ENCODE peak calls at places on chromosome 1, in five cellular contexts. G is gastrocnemius medialis, A is testis, M is BJ, Y is GM23338. D is an unnamed sample.

GRCh38 chr1:164310166-164310565 is 248.8 kb upstream of the PBX1 start:
- DNase-seq in G (no peak), M (peak), A (no peak), Y (no peak), D (no peak)

GRCh38 chr1:51297401-51298321 is 32.7 kb downstream of the TTC39A start:
- DNase-seq in A (peak), G (no peak), M (no peak), Y (no peak), D (no peak)

GRCh38 chr1:241779897-241780296 is 68.1 kb upstream of the EXO1 start:
- DNase-seq in M (no peak), Y (no peak), A (no peak), G (no peak), D (no peak)

GRCh38 chr1:112140743-112141142 is 151.3 kb upstream of the KCND3 start:
- DNase-seq in A (no peak), G (no peak), Y (no peak), M (no peak), D (no peak)

GRCh38 chr1:60283690-60284089 is 210.1 kb upstream of the C1orf87 start:
- DNase-seq in M (no peak), A (no peak), Y (no peak), G (no peak), D (peak)

GRCh38 chr1:27603320-27603961 is 503 bp downstream of the AHDC1 start:
- DNase-seq in M (no peak), G (no peak), Y (peak), A (no peak), D (no peak)

GRCh38 chr1:206967096-206967851 is 3.0 kb downstream of the FCAMR start:
- DNase-seq in A (no peak), M (no peak), Y (no peak), G (no peak), D (peak)

GRCh38 chr1:67724928-67725560 is 40.0 kb downstream of the GADD45A start:
- DNase-seq in A (peak), M (peak), G (no peak), Y (no peak), D (peak)

GRCh38 chr1:4024811-4025210 is 124.7 kb upstream of the C1orf174 start:
- DNase-seq in G (no peak), A (no peak), Y (no peak), M (no peak), D (no peak)

DNA sequence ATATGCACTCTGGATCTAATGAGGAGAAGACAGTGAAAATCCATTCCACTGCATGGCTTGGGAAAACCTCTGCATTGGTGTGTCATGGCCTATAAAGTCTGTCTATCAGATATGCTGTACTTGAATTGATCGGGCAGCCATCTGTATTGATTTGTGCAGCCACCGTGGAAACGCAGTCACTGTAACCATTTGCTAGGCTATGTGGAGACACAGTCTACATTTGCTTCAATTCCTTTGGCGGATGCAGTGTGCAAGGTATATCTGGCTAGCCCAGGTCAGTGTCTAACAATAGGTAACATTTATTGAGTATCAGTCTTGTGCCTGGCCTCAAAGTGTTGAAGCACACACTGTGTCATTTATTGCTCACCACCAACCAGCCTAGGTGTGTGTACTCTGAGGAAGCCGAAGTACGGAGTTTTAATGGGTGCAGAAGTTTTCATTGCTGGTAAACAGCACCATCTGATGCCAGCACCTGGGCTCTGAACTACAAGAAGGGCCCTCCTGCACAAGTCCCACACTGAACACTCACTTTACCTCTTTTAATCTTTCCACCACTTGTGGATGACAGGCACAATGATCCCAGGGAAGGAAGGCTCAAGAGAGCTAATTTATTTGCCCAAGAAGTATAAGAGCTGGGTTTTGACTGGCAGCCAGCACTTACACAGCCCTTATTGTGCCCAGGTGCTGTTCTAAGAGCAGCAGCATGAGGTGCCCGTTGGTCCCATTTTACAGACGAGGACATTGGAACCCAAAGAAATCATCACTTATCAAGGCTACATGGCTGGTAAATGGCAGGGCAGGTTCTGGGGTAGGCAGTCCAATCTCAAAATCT is 83.3 kb downstream of the DAB1 start:
- DNase-seq in G (no peak), M (no peak), Y (no peak), A (no peak), D (no peak)
- TF ChIP-seq CTCF in G (no peak), M (no peak), Y (no peak), A (no peak), D (no peak)

GRCh38 chr1:92080128-92080985 is at the start of gene BTBD8:
- DNase-seq in G (peak), Y (peak), M (peak), A (peak), D (peak)

GRCh38 chr1:92075311-92075710 is at the start of gene SETSIP:
- DNase-seq in M (no peak), A (no peak), Y (no peak), G (no peak), D (no peak)

GRCh38 chr1:92076363-92076762 is 1.2 kb upstream of the SETSIP start:
- DNase-seq in Y (no peak), G (no peak), A (no peak), M (no peak), D (no peak)

GRCh38 chr1:92081031-92081430 is 886 bp downstream of the BTBD8 start:
- DNase-seq in Y (peak), M (no peak), G (no peak), A (no peak), D (no peak)

DNA sequence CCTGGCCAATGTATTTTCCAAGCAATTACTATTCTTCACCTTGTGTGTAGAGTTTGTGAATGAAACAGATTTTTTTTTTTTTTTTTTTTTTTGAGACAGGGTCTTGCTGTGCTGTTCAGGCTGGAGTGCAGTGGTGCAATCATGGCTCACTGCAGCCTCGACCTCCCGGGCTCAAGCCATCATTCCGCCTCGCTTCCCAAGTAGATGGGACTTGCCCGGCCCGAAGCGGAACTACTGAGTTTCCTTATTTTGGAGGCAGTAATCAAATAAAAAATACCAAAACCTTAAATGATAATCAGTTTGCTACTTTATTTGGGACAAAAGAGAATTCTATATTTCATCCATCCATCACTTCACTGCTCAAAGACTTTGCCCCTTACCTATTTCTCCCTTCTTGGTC is 704 bp upstream of the BTBD8 start:
- DNase-seq in A (no peak), M (no peak), G (no peak), Y (no peak), D (no peak)
- H3K4me3 ChIP-seq in A (peak), M (no peak), G (peak), Y (peak), D (peak)

DNA sequence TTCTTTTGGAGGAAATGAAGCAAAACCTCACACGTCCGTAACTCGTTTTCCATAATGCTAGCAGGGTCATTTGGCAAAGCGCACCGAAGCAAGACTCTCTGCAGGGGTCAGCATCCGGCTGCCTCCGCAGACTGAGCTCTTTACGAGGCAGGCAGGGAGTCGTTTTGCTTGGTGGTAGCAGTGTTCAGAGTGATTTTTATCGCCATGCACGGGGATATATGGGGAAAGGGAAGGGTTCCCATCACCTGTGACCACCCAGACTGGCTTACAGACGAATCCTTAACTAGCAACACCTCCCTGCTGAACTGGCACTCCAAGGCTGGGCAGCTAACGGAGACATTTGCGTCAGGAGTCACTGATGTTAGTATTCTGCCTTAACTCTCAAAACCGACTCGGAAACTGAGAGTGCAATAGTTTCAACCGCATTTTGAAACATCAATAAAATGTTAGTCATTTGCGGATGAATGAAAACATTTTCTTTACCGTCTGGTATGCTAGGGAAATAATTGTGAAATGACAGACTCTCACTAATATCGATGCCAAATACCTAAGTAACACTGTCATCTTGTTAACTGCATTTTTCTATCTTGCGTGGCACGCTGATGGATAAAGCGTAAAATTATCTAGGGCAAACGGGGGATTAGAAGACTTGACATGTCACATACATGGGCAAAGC is 2.2 kb upstream of the NEGR1 start:
- DNase-seq in G (no peak), A (peak), M (peak), Y (peak), D (peak)
- TF ChIP-seq CTCF in G (no peak), A (no peak), M (peak), Y (peak), D (peak)

GRCh38 chr1:82143108-82143833 is 342.5 kb downstream of the ADGRL2 start:
- DNase-seq in G (no peak), A (no peak), M (no peak), Y (no peak), D (no peak)
- H3K4me3 ChIP-seq in G (no peak), A (no peak), M (no peak), Y (no peak), D (no peak)

DNA sequence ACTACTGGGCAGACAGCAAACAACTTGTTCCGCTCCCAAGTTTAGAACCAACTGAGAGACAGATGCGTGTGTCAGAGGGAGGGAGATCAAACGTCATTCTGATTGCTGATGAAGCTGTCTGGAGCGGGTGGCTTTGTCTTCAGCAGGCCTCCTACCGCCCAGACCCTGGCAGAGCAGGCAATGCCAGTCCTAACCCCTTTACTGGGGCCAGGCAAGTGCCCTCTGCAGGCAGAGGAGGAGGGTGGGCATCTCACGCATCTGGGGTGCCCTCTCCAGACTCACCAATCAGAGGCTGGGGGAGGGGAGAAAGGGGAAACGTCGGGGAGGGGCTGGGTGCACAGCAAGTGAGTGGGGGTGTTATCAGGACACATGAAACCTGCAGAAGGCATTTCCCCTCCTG is 126.6 kb downstream of the ACTL8 start:
- DNase-seq in M (no peak), Y (no peak), G (no peak), A (no peak), D (no peak)
- TF ChIP-seq CTCF in M (no peak), Y (peak), G (no peak), A (no peak), D (no peak)

DNA sequence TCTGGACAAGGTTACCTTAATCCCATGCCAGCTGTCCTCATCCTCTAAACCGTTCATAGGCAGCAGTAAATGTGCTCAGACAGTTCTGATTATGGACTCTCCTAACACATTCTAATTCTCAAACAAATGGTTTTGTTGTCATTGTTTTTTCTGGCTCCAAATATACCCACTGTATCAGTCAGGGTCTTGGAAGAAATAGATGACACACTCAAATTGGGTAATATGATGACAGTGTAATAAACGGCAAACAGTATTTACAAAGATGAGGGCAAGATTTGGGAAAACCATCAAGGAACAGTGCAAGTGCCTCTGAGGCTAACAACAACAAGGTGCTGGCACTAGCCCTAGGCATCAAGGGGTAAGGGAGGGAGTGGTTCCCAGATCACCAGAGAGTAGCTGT is 4.3 kb upstream of the CDC20 start:
- DNase-seq in M (no peak), G (no peak), Y (no peak), A (no peak), D (no peak)
- H3K4me3 ChIP-seq in M (no peak), G (no peak), Y (no peak), A (no peak), D (no peak)

GRCh38 chr1:35603941-35604340 is 30.8 kb downstream of the TFAP2E start:
- DNase-seq in A (no peak), Y (no peak), G (no peak), M (no peak), D (peak)
- TF ChIP-seq CTCF in A (no peak), Y (no peak), G (no peak), M (no peak), D (no peak)

GRCh38 chr1:170145691-170146676 is at the start of gene NTMT2:
- DNase-seq in Y (peak), G (no peak), A (no peak), M (no peak), D (peak)
- H3K4me3 ChIP-seq in Y (peak), G (no peak), A (no peak), M (no peak), D (no peak)

GRCh38 chr1:217626321-217626720 is 4.6 kb downstream of the GPATCH2 start:
- DNase-seq in Y (no peak), M (no peak), G (no peak), A (no peak), D (no peak)

GRCh38 chr1:217627431-217627830 is 3.5 kb downstream of the GPATCH2 start:
- DNase-seq in A (no peak), M (no peak), Y (no peak), G (no peak), D (no peak)

DNA sequence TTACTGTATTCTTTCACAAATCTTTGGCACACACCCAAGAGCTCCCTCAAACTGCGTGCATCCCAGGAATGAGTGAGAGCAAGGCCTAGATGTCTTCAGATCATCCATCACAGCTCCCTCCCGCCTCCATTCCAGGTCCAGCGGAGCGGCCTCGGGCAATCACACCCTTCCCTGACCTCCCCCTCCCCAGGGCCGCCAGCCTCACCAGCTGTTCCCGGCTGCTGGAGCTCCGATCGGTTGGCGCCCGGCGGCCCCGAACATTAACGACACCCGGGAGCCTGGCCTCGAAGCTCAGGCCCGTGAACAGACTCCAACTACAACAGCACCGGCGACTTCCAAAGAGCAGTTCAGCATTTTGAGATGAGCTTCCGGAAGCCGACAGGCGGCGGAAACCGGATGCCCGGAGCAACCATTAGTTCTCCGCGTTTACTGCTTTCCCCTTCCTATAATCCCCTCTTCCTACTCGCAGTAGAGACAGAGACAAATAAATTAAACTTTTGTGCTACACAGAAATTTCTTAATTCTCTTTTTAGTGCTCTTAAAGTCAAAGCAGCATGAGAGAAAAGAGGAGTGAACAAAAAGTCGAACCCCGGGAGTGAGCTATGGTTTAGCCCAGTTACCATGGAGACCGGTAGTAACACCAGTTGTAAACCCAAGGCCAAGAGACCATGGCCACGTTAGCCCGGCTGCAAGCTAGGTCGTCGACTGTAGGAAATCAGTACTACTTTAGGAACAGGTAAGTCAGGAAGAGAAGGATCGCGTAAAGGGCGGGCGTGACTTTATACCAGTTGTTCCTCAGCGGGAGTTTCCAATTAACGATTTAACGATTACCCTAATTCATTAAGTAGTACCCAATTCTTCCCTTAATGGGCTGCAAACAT is at the start of the genes GPATCH2 and SPATA17:
- DNase-seq in M (peak), Y (peak), G (peak), A (peak), D (peak)
- TF ChIP-seq CTCF in M (peak), Y (no peak), G (peak), A (no peak), D (no peak)